ENCODE peak calls at places on chromosomes 16 and 17, in seven cellular contexts. D is amniotic epithelial cell, X is non-pigmented ciliary epithelial cell, I is SK-N-SH, P is 8988T, K is NCI-H524, Y is stomach. R is an unnamed sample.

GRCh38 chr16:51407921-51408320 is 256.9 kb upstream of the SALL1 start:
- DNase-seq in I (no peak), X (no peak), Y (no peak), D (no peak), P (no peak), K (no peak), R (no peak)

GRCh38 chr16:79697562-79698112 is 97.1 kb upstream of the MAF start:
- DNase-seq in X (no peak), D (no peak), I (no peak), P (no peak), K (no peak), Y (no peak), R (no peak)

GRCh38 chr17:8464941-8465340 is 29.3 kb downstream of the NDEL1 start:
- DNase-seq in D (no peak), P (no peak), I (no peak), K (no peak), X (no peak), Y (no peak), R (no peak)

GRCh38 chr17:56884483-56885144 is 29.2 kb downstream of the TRIM25 start:
- DNase-seq in I (no peak), D (no peak), X (no peak), K (no peak), P (no peak), Y (no peak), R (no peak)

GRCh38 chr17:44776628-44777393 is 18.0 kb downstream of the ADAM11 start:
- DNase-seq in P (no peak), D (no peak), K (no peak), X (no peak), Y (no peak), I (peak), R (no peak)

GRCh38 chr16:74951206-74951605 is 33.7 kb downstream of the WDR59 start:
- DNase-seq in K (no peak), D (no peak), X (no peak), Y (no peak), P (no peak), I (no peak), R (no peak)

GRCh38 chr16:21302898-21303528 is 24.9 kb upstream of the CRYM start:
- DNase-seq in X (peak), D (peak), K (no peak), P (no peak), Y (no peak), I (no peak), R (no peak)

GRCh38 chr17:13044713-13045112 is 26.9 kb upstream of the ELAC2 start:
- DNase-seq in I (peak), X (no peak), P (no peak), Y (no peak), K (no peak), D (no peak), R (no peak)

GRCh38 chr17:48494335-48494734 is 36.5 kb downstream of the HOXB1 start:
- DNase-seq in D (peak), P (no peak), I (no peak), Y (no peak), X (no peak), K (no peak), R (no peak)